ENCODE peak calls at places on chromosome 6, in eight cellular contexts. Y is HT1080, Z is pancreas, C is ascending aorta, W is osteocyte, U is left colon, R is hippocampal formation, J is NCI-H1694 treated with DMSO at 0.1 percent for 48 hours. P is an unnamed sample.
A peak's percentile ranks its signal among the peaks of the same experiment; 100 is the strongest.

GRCh38 chr6:147900191-147900830 is 391.8 kb downstream of the SAMD5 start:
- DNase-seq in Y (no peak), Z (no peak), C (no peak), W (no peak), U (no peak), R (no peak), J (no peak), P (no peak)

GRCh38 chr6:147169529-147169928 is 34.7 kb upstream of the STXBP5 start:
- DNase-seq in Y (no peak), Z (no peak), C (no peak), W (no peak), U (no peak), R (no peak), J (no peak), P (no peak)

GRCh38 chr6:1988843-1989242 is 256.6 kb downstream of the GMDS start:
- DNase-seq in Y (no peak), Z (no peak), C (no peak), W (no peak), U (no peak), R (no peak), J (no peak), P (no peak)

GRCh38 chr6:33936911-33937310 is 133.1 kb upstream of the MLN start:
- DNase-seq in Y (no peak), Z (no peak), C (no peak), W (no peak), U (no peak), R (no peak), J (no peak), P (no peak)

GRCh38 chr6:52664185-52664990 is 6.5 kb upstream of the TMEM14A start:
- DNase-seq in Y (peak; percentile 95), Z (peak; percentile 95), C (peak; percentile 58), W (peak; percentile 94), U (peak; percentile 92), R (peak; percentile 85), J (peak; percentile 89), P (peak; percentile 94)

GRCh38 chr6:144423167-144423566 is 138.0 kb downstream of the UTRN start:
- DNase-seq in Y (no peak), Z (no peak), C (no peak), W (no peak), U (no peak), R (no peak), J (no peak), P (no peak)

GRCh38 chr6:168121308-168121665 is 42.3 kb upstream of the FRMD1 start:
- DNase-seq in Y (no peak), Z (no peak), C (no peak), W (peak; percentile 70), U (no peak), R (no peak), J (no peak), P (no peak)

GRCh38 chr6:115706981-115707380 is 353.7 kb downstream of the FRK start:
- DNase-seq in Y (no peak), Z (no peak), C (no peak), W (no peak), U (no peak), R (no peak), J (no peak), P (no peak)

GRCh38 chr6:137832110-137832509 is 34.9 kb upstream of the TNFAIP3 start:
- DNase-seq in Y (peak; percentile 95), Z (no peak), C (no peak), W (no peak), U (no peak), R (no peak), J (no peak), P (no peak)

GRCh38 chr6:137156650-137157049 is 16.8 kb downstream of the IL22RA2 start:
- DNase-seq in Y (no peak), Z (no peak), C (no peak), W (no peak), U (no peak), R (no peak), J (no peak), P (no peak)

GRCh38 chr6:52992980-52993379 is 2.1 kb downstream of the GSTA4 start:
- DNase-seq in Y (no peak), Z (no peak), C (no peak), W (no peak), U (no peak), R (no peak), J (no peak), P (no peak)

GRCh38 chr6:150905769-150906168 is 40.3 kb downstream of the MTHFD1L start:
- DNase-seq in Y (no peak), Z (no peak), C (no peak), W (no peak), U (no peak), R (no peak), J (no peak), P (no peak)

GRCh38 chr6:72861935-72862432 is 240.1 kb downstream of the KCNQ5 start:
- DNase-seq in Y (peak; percentile 82), Z (no peak), C (no peak), W (no peak), U (no peak), R (no peak), J (no peak), P (no peak)